ENCODE peak calls at places on chromosomes 1 and 21, in five cellular contexts. S, O, T, Q and J are unnamed samples.

GRCh38 chr21:28605138-28605537 is 387.5 kb downstream of the LTN1 start:
- DNase-seq in S (no peak), O (no peak), T (no peak), Q (no peak), J (no peak)

GRCh38 chr1:155970531-155971167 is 7.7 kb downstream of the ARHGEF2 start:
- DNase-seq in S (peak), O (no peak), T (peak), Q (no peak), J (peak)

GRCh38 chr1:41915786-41916571 is 2.7 kb downstream of the HIVEP3 start:
- DNase-seq in S (peak), O (no peak), T (peak), Q (no peak), J (peak)

GRCh38 chr1:81463889-81464288 is 336.8 kb upstream of the ADGRL2 start:
- DNase-seq in S (no peak), O (no peak), T (no peak), Q (no peak), J (no peak)

GRCh38 chr1:156504821-156505678 is 4.5 kb upstream of the MEF2D start:
- DNase-seq in S (peak), O (peak), T (peak), Q (peak), J (peak)

GRCh38 chr1:227907439-227908015 is 40.2 kb downstream of the WNT9A start:
- DNase-seq in S (no peak), O (no peak), T (no peak), Q (no peak), J (no peak)

GRCh38 chr1:242605521-242605920 is 81.0 kb upstream of the PLD5 start:
- DNase-seq in S (no peak), O (no peak), T (peak), Q (no peak), J (peak)

GRCh38 chr1:109892476-109893368 is 17.9 kb upstream of the CSF1 start:
- DNase-seq in S (peak), O (no peak), T (no peak), Q (no peak), J (peak)

GRCh38 chr1:94955767-94956632 is 29.1 kb upstream of the CNN3 start:
- DNase-seq in S (peak), O (no peak), T (no peak), Q (no peak), J (no peak)

GRCh38 chr1:223702735-223703667 is 9.3 kb upstream of the CAPN2 start:
- DNase-seq in S (no peak), O (no peak), T (peak), Q (no peak), J (peak)

GRCh38 chr1:162882248-162882666 is 21.3 kb upstream of the CCDC190 start:
- DNase-seq in S (no peak), O (no peak), T (no peak), Q (no peak), J (no peak)

GRCh38 chr1:64515427-64515826 is 45.5 kb downstream of the CACHD1 start:
- DNase-seq in S (peak), O (no peak), T (no peak), Q (no peak), J (peak)

GRCh38 chr21:33046455-33046854 is 20.7 kb downstream of the OLIG2 start:
- DNase-seq in S (no peak), O (no peak), T (no peak), Q (no peak), J (no peak)

GRCh38 chr1:36553591-36554417 is 71.1 kb upstream of the CSF3R start:
- DNase-seq in S (peak), O (peak), T (peak), Q (peak), J (peak)

GRCh38 chr1:27011058-27011764 is 1.4 kb downstream of the TENT5B start:
- DNase-seq in S (peak), O (no peak), T (peak), Q (no peak), J (peak)

GRCh38 chr1:212104586-212105282 is 69.2 kb downstream of the DTL start:
- DNase-seq in S (no peak), O (no peak), T (no peak), Q (no peak), J (no peak)

GRCh38 chr1:165419839-165420238 is 25.1 kb downstream of the RXRG start:
- DNase-seq in S (no peak), O (no peak), T (no peak), Q (no peak), J (no peak)

GRCh38 chr21:44872568-44873355 is 728 bp downstream of the PTTG1IP start:
- DNase-seq in S (peak), O (no peak), T (peak), Q (peak), J (no peak)

GRCh38 chr1:202254454-202255252 is 61.1 kb downstream of the LGR6 start:
- DNase-seq in S (no peak), O (no peak), T (peak), Q (no peak), J (no peak)

GRCh38 chr1:206967096-206967851 is 3.0 kb downstream of the FCAMR start:
- DNase-seq in S (peak), O (no peak), T (peak), Q (no peak), J (peak)

GRCh38 chr1:212485895-212486590 is 53.3 kb downstream of the NENF start:
- DNase-seq in S (peak), O (no peak), T (peak), Q (no peak), J (peak)

GRCh38 chr1:229980009-229980408 is 87.0 kb upstream of the GALNT2 start:
- DNase-seq in S (peak), O (no peak), T (peak), Q (no peak), J (peak)

GRCh38 chr21:16674949-16675348 is 837.9 kb upstream of the CXADR start:
- DNase-seq in S (no peak), O (no peak), T (no peak), Q (no peak), J (no peak)

GRCh38 chr1:43554444-43554992 is 23.8 kb downstream of the PTPRF start:
- DNase-seq in S (no peak), O (no peak), T (peak), Q (peak), J (peak)

GRCh38 chr1:19514391-19514831 is 29.1 kb upstream of the CAPZB start:
- DNase-seq in S (peak), O (no peak), T (no peak), Q (no peak), J (no peak)

GRCh38 chr1:22880174-22880601 is 92.5 kb downstream of the LACTBL1 start:
- DNase-seq in S (peak), O (no peak), T (peak), Q (no peak), J (no peak)

GRCh38 chr1:208009303-208009702 is 98.4 kb upstream of the CD34 start:
- DNase-seq in S (no peak), O (no peak), T (no peak), Q (no peak), J (no peak)

GRCh38 chr1:204301171-204301957 is 58.4 kb downstream of the PLEKHA6 start:
- DNase-seq in S (no peak), O (no peak), T (no peak), Q (no peak), J (no peak)

GRCh38 chr1:32767641-32768040 is 49.5 kb downstream of the YARS1 start:
- DNase-seq in S (no peak), O (no peak), T (no peak), Q (no peak), J (no peak)

GRCh38 chr1:232029297-232029696 is 402.7 kb downstream of the DISC1 start:
- DNase-seq in S (peak), O (no peak), T (no peak), Q (no peak), J (no peak)

GRCh38 chr1:3015744-3016143 is 5.5 kb upstream of the ACTRT2 start:
- DNase-seq in S (no peak), O (no peak), T (no peak), Q (no peak), J (no peak)

GRCh38 chr1:119323216-119323982 is 45.2 kb upstream of the HAO2 start:
- DNase-seq in S (no peak), O (no peak), T (no peak), Q (no peak), J (no peak)

GRCh38 chr1:234912541-234913312 is 215.9 kb downstream of the TOMM20 start:
- DNase-seq in S (no peak), O (no peak), T (no peak), Q (no peak), J (peak)

GRCh38 chr1:62288224-62288623 is 31.0 kb downstream of the KANK4 start:
- DNase-seq in S (no peak), O (no peak), T (no peak), Q (no peak), J (no peak)

GRCh38 chr1:226877669-226878068 is 7.3 kb downstream of the PSEN2 start:
- DNase-seq in S (no peak), O (no peak), T (no peak), Q (no peak), J (no peak)

GRCh38 chr21:43187715-43188114 is 18.9 kb downstream of the CRYAA start:
- DNase-seq in S (no peak), O (no peak), T (no peak), Q (no peak), J (no peak)

GRCh38 chr1:151143057-151143435 is 3.4 kb downstream of the SEMA6C start:
- DNase-seq in S (no peak), O (no peak), T (no peak), Q (no peak), J (no peak)

GRCh38 chr1:48668339-48668738 is 108.4 kb downstream of the BEND5 start:
- DNase-seq in S (no peak), O (no peak), T (no peak), Q (no peak), J (no peak)

GRCh38 chr1:61254629-61255323 is 172.4 kb downstream of the NFIA start:
- DNase-seq in S (peak), O (no peak), T (no peak), Q (peak), J (peak)